ENCODE peak calls at places on chromosomes 7 and 10, in ten cellular contexts. C is hepatocyte; Z is CD4-positive, alpha-beta memory T cell; U is ascending aorta; Y is body of pancreas; X is MM.1S; E is mesendoderm; T is endodermal cell; O is GM12865; J is spleen. A is an unnamed sample.

GRCh38 chr10:79189853-79190435 is 121.2 kb downstream of the ZMIZ1 start:
- DNase-seq in E (no peak), T (no peak), U (no peak), O (no peak), Y (no peak), J (no peak), Z (no peak), C (no peak), X (no peak), A (no peak)

GRCh38 chr7:90211391-90212148 is at the start of gene STEAP2:
- DNase-seq in Z (no peak), U (peak), C (peak), J (peak), O (peak), T (peak), E (peak), X (peak), Y (peak), A (peak)

GRCh38 chr7:6273380-6273837 is 985 bp upstream of the CYTH3 start:
- DNase-seq in Y (peak), U (no peak), C (no peak), X (no peak), J (no peak), E (no peak), T (no peak), O (no peak), Z (no peak), A (peak)

GRCh38 chr7:31129067-31129466 is 77.0 kb downstream of the ADCYAP1R1 start:
- DNase-seq in X (no peak), U (peak), C (no peak), Y (no peak), E (peak), Z (no peak), J (no peak), T (peak), O (no peak), A (no peak)

GRCh38 chr10:22230331-22230833 is 12.6 kb upstream of the EBLN1 start:
- DNase-seq in Y (no peak), E (peak), U (no peak), J (no peak), O (peak), C (peak), X (peak), T (no peak), Z (peak), A (peak)

GRCh38 chr7:149285581-149285975 is 23.6 kb downstream of the ZNF783 start:
- DNase-seq in O (no peak), J (no peak), Y (no peak), Z (no peak), E (peak), X (no peak), T (peak), U (no peak), C (no peak), A (peak)

GRCh38 chr7:114481995-114482394 is 67.4 kb downstream of the FOXP2 start:
- DNase-seq in Z (no peak), U (no peak), X (no peak), O (no peak), E (no peak), J (no peak), T (no peak), Y (no peak), C (no peak), A (peak)

GRCh38 chr10:49050338-49050737 is 65.0 kb downstream of the VSTM4 start:
- DNase-seq in U (no peak), Y (no peak), E (no peak), T (no peak), J (no peak), C (no peak), X (no peak), O (no peak), Z (no peak), A (no peak)

GRCh38 chr7:118418433-118418832 is 193.9 kb downstream of the ANKRD7 start:
- DNase-seq in T (no peak), Z (no peak), O (no peak), X (no peak), C (no peak), J (no peak), U (no peak), Y (no peak), E (no peak), A (peak)

GRCh38 chr10:113746188-113746950 is 5.1 kb upstream of the PLEKHS1 start:
- DNase-seq in C (peak), J (no peak), Y (no peak), O (no peak), X (no peak), U (no peak), Z (no peak), E (peak), T (no peak), A (peak)

GRCh38 chr10:132787253-132788179 is 1.6 kb upstream of the NKX6-2 start:
- DNase-seq in E (peak), Z (no peak), X (no peak), C (peak), Y (no peak), J (no peak), T (peak), U (no peak), O (no peak), A (no peak)

GRCh38 chr7:128103498-128104108 is 72.4 kb upstream of the LRRC4 start:
- DNase-seq in U (peak), O (peak), Z (no peak), J (peak), E (no peak), T (no peak), X (no peak), C (no peak), Y (peak), A (peak)

GRCh38 chr10:6342091-6342490 is 139.4 kb downstream of the PFKFB3 start:
- DNase-seq in T (no peak), E (no peak), U (no peak), Y (no peak), C (no peak), X (no peak), O (no peak), J (no peak), Z (no peak), A (no peak)

GRCh38 chr10:48332871-48333216 is 26.4 kb downstream of the MAPK8 start:
- DNase-seq in Y (no peak), U (no peak), J (no peak), T (no peak), Z (no peak), E (no peak), X (no peak), O (no peak), C (no peak), A (no peak)

GRCh38 chr10:630581-631073 is 58.8 kb downstream of the DIP2C start:
- DNase-seq in U (no peak), T (no peak), O (no peak), C (no peak), Z (no peak), X (no peak), E (no peak), J (peak), Y (no peak), A (no peak)

GRCh38 chr7:131159961-131160361 is 167.7 kb upstream of the MKLN1 start:
- DNase-seq in T (no peak), O (no peak), Y (no peak), E (no peak), C (no peak), J (no peak), U (no peak), X (no peak), Z (no peak), A (no peak)

GRCh38 chr7:1883031-1883761 is 213.1 kb downstream of the ELFN1 start:
- DNase-seq in O (no peak), Z (peak), Y (no peak), J (no peak), X (no peak), U (no peak), C (no peak), T (peak), E (peak), A (no peak)

GRCh38 chr7:11193888-11194287 is 220.2 kb downstream of the PHF14 start:
- DNase-seq in J (no peak), Z (no peak), E (peak), U (no peak), T (no peak), Y (no peak), C (no peak), O (no peak), X (no peak), A (no peak)

GRCh38 chr7:80218723-80219122 is 84.1 kb downstream of the GNAI1 start:
- DNase-seq in T (no peak), X (no peak), C (peak), E (no peak), U (no peak), J (no peak), O (no peak), Y (no peak), Z (no peak), A (peak)

GRCh38 chr10:99296605-99297004 is 32.6 kb upstream of the CNNM1 start:
- DNase-seq in E (no peak), U (no peak), J (no peak), Z (no peak), O (no peak), C (no peak), X (no peak), T (no peak), Y (no peak), A (no peak)

GRCh38 chr7:105830405-105831218 is 45.8 kb downstream of the ATXN7L1 start:
- DNase-seq in O (no peak), Y (no peak), J (no peak), Z (no peak), X (no peak), T (no peak), U (no peak), E (peak), C (peak), A (no peak)

GRCh38 chr10:102675887-102676616 is 31.8 kb downstream of the TRIM8 start:
- DNase-seq in J (no peak), X (peak), C (peak), Y (no peak), E (no peak), U (no peak), O (peak), Z (no peak), T (no peak), A (no peak)

GRCh38 chr7:128703605-128704004 is 31.5 kb downstream of the GARIN1A start:
- DNase-seq in Y (no peak), X (no peak), O (no peak), Z (no peak), U (no peak), E (peak), J (no peak), C (no peak), T (no peak), A (no peak)

GRCh38 chr7:158329686-158330085 is 257.9 kb downstream of the PTPRN2 start:
- DNase-seq in X (peak), C (no peak), U (no peak), Y (no peak), E (no peak), O (no peak), T (peak), Z (no peak), J (peak), A (no peak)

GRCh38 chr7:28347462-28347861 is 64.9 kb upstream of the CREB5 start:
- DNase-seq in T (no peak), O (no peak), E (no peak), Z (no peak), X (no peak), Y (no peak), J (no peak), C (no peak), U (no peak), A (no peak)

GRCh38 chr7:20408467-20408826 is 77.7 kb downstream of the ITGB8 start:
- DNase-seq in Y (peak), O (no peak), C (no peak), E (no peak), U (no peak), J (no peak), T (no peak), X (no peak), Z (no peak), A (no peak)

GRCh38 chr10:44316187-44316921 is 68.5 kb downstream of the CXCL12 start:
- DNase-seq in X (no peak), Z (no peak), E (peak), O (peak), Y (peak), C (no peak), U (no peak), T (peak), J (no peak), A (no peak)

GRCh38 chr7:88339195-88339922 is 32.7 kb upstream of the STEAP4 start:
- DNase-seq in U (no peak), T (no peak), Y (no peak), X (no peak), E (no peak), J (no peak), C (no peak), O (no peak), Z (no peak), A (no peak)

GRCh38 chr10:113036636-113037035 is 86.6 kb downstream of the TCF7L2 start:
- DNase-seq in C (no peak), E (no peak), X (no peak), O (no peak), J (no peak), T (no peak), Z (no peak), U (peak), Y (no peak), A (no peak)

GRCh38 chr10:99834410-99834809 is 52.0 kb downstream of the ABCC2 start:
- DNase-seq in Z (no peak), J (no peak), X (no peak), T (no peak), O (no peak), Y (no peak), C (no peak), U (no peak), E (no peak), A (no peak)

GRCh38 chr10:47152861-47153349 is 147.1 kb upstream of the GDF10 start:
- DNase-seq in X (no peak), U (no peak), Z (no peak), C (no peak), J (no peak), T (no peak), O (peak), E (peak), Y (no peak), A (peak)

GRCh38 chr7:43905954-43906326 is 456 bp downstream of the URGCP start:
- DNase-seq in O (peak), Y (peak), U (no peak), X (peak), Z (peak), T (peak), E (peak), C (peak), J (peak), A (peak)

DNA sequence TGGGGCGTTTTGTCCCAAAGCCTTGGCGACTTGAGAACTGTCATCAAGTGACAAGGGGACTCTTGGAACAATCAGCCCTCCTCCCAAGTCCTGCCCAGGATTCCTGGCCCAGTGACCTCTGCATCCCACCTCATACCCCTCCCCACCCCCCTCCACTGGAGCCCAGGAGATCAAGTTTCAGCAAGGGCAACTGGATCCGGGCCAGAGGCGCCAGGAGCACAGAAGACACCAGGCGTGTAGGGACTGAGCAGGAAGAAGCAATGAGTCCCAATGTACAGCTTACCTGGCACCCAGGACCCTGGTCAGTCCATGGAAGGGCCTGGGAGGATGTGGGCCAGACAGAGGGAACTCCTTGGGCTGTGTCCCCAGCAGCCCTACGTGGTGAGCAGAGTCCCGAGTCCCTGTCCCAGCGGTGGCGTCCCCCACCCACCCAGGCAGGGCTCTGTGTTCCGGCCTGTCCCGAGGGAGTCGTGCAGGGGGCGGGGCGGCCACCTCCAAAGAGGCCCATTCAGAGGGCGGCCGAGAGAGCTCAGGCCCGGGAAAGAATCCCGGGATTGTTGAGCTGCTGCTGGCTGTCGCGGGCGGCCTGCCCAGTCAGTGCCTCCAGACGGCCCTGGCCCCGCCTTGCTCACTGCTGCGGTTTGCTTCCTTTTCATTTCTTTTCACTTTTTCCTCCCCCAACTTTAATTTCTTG is 254.1 kb downstream of the TNS3 start:
- DNase-seq in Y (peak), T (peak), U (peak), C (peak), X (no peak), J (no peak), Z (no peak), E (peak), O (no peak), A (peak)
- H3K4me3 ChIP-seq in Y (no peak), T (peak), U (peak), C (no peak), X (no peak), J (no peak), Z (no peak), E (peak), O (no peak), A (no peak)

DNA sequence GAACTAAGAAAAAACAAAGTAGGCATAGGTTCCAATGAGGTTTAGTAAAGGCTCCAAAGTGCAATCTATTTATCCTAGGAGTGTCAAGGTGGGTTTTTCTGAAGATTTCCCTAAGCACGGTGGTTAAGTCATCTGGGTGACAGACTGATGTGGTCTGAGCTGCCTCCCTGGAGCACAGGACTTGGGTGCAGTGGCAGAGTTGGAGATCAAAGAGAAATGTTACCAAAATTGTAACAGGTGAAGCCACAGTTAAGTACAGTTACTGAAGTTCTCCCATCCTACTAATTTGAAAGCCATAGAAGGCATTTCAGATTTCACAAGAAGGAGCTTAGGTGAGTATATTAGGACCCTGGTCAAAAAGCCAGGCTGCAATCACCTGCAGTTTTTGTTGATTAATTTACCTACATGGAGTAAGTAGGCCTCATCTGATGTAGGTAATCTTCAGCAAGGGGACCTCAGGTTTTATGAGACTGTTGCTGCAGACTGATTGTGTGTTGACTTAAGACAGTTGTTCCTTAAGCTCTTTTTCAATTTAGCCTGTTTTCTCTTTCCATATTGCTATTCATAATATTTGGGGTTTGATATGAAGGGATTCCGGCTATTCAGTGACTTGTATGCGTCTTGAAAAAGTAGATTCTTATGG is 3.0 kb downstream of the DLX6 start:
- DNase-seq in E (no peak), C (no peak), Y (no peak), X (no peak), Z (no peak), U (no peak), O (no peak), T (no peak), J (no peak), A (no peak)
- H3K4me3 ChIP-seq in E (no peak), C (no peak), Y (no peak), X (no peak), Z (no peak), U (no peak), O (no peak), T (no peak), J (no peak), A (no peak)

GRCh38 chr7:75630549-75630948 is 108.2 kb downstream of the HIP1 start:
- DNase-seq in T (no peak), Z (no peak), X (no peak), C (no peak), O (no peak), J (no peak), Y (no peak), E (no peak), U (no peak), A (no peak)
- H3K4me3 ChIP-seq in T (no peak), Z (no peak), X (no peak), C (no peak), O (no peak), J (no peak), Y (no peak), E (no peak), U (no peak), A (no peak)

GRCh38 chr10:93913706-93914105 is 19.9 kb downstream of the SLC35G1 start:
- DNase-seq in U (no peak), J (no peak), X (no peak), E (no peak), Z (no peak), Y (no peak), C (no peak), O (no peak), T (no peak), A (no peak)

GRCh38 chr10:93916257-93917063 is 22.7 kb downstream of the SLC35G1 start:
- DNase-seq in U (no peak), Z (no peak), E (peak), C (peak), X (peak), Y (no peak), O (no peak), T (no peak), J (no peak), A (peak)

GRCh38 chr10:93917814-93918213 is 24.0 kb downstream of the SLC35G1 start:
- DNase-seq in O (no peak), Y (no peak), X (no peak), T (no peak), Z (no peak), U (no peak), E (no peak), C (no peak), J (no peak), A (no peak)

GRCh38 chr10:93915603-93916002 is 21.8 kb downstream of the SLC35G1 start:
- DNase-seq in T (peak), O (no peak), Y (no peak), C (no peak), X (no peak), Z (no peak), E (peak), J (no peak), U (no peak), A (no peak)

DNA sequence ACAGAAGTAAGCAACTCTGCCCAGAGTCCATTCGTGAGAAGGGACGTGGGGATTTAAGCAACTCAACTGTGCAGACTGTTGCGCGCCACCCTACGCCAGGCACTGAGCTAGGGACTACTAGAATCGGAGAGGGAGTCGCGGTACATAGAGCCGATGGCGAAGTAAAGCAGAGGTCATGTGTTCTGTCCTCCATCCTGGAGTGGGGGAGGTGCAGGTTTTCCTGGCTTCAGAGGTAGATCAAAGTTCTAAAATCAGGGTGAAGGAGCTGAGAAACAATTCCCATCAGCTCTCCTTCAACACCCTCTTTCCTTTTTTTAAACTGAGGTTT is 23.2 kb downstream of the SLC35G1 start:
- DNase-seq in J (no peak), O (no peak), Y (no peak), E (peak), U (no peak), T (peak), C (peak), X (no peak), Z (no peak), A (peak)
- H3K4me3 ChIP-seq in J (no peak), O (no peak), Y (no peak), E (no peak), U (peak), T (no peak), C (no peak), X (no peak), Z (no peak), A (no peak)

GRCh38 chr10:119129721-119130120 is 25.8 kb downstream of the DENND10 start:
- DNase-seq in T (no peak), O (no peak), E (no peak), Y (no peak), X (no peak), C (no peak), Z (no peak), J (no peak), U (no peak), A (no peak)

GRCh38 chr10:119136084-119136483 is 29.4 kb downstream of the SFXN4 start:
- DNase-seq in O (no peak), U (no peak), C (no peak), X (no peak), T (no peak), Y (no peak), E (no peak), J (no peak), Z (no peak), A (no peak)

GRCh38 chr10:119131512-119132240 is 27.8 kb downstream of the DENND10 start:
- DNase-seq in X (peak), T (no peak), Z (peak), J (no peak), O (peak), E (no peak), Y (no peak), U (no peak), C (no peak), A (peak)

GRCh38 chr10:119135517-119135890 is 30.0 kb downstream of the SFXN4 start:
- DNase-seq in X (no peak), U (no peak), C (peak), E (no peak), Z (no peak), Y (no peak), O (no peak), T (no peak), J (no peak), A (no peak)

GRCh38 chr10:119132521-119133345 is 28.8 kb downstream of the DENND10 start:
- DNase-seq in J (peak), U (no peak), O (no peak), E (no peak), Y (no peak), C (no peak), X (no peak), T (no peak), Z (no peak), A (no peak)
- H3K4me3 ChIP-seq in J (no peak), U (no peak), O (no peak), E (no peak), Y (no peak), C (no peak), X (no peak), T (no peak), Z (no peak), A (no peak)